ENCODE peak calls at places on chromosome 18, in eight cellular contexts. One of them, this sample, is unnamed.

GRCh38 chr18:28794459-28795245 is 617.7 kb upstream of the CDH2 start:
- DNase-seq in Panc1: peak; percentile 18
- DNase-seq in esophagus muscularis mucosa: no peak
- DNase-seq in upper lobe of left lung: no peak
- DNase-seq in transverse colon: no peak
- DNase-seq in HL-60: no peak
- DNase-seq in H1: no peak
- DNase-seq in endothelial cell of umbilical vein: peak; percentile 93
- DNase-seq in this sample: no peak

GRCh38 chr18:3451989-3452749 is 2.2 kb downstream of the TGIF1 start:
- DNase-seq in H1: peak; percentile 50
- DNase-seq in Panc1: no peak
- DNase-seq in esophagus muscularis mucosa: no peak
- DNase-seq in transverse colon: peak; percentile 78
- DNase-seq in HL-60: peak; percentile 50
- DNase-seq in endothelial cell of umbilical vein: peak; percentile 70
- DNase-seq in upper lobe of left lung: peak; percentile 75
- DNase-seq in this sample: no peak

GRCh38 chr18:9862686-9863085 is 23.1 kb upstream of the TXNDC2 start:
- DNase-seq in transverse colon: no peak
- DNase-seq in Panc1: no peak
- DNase-seq in HL-60: no peak
- DNase-seq in endothelial cell of umbilical vein: no peak
- DNase-seq in upper lobe of left lung: no peak
- DNase-seq in esophagus muscularis mucosa: no peak
- DNase-seq in H1: no peak
- DNase-seq in this sample: no peak

GRCh38 chr18:50751490-50751889 is 68.3 kb downstream of the MRO start:
- DNase-seq in H1: no peak
- DNase-seq in esophagus muscularis mucosa: no peak
- DNase-seq in HL-60: no peak
- DNase-seq in endothelial cell of umbilical vein: no peak
- DNase-seq in Panc1: no peak
- DNase-seq in upper lobe of left lung: no peak
- DNase-seq in transverse colon: no peak
- DNase-seq in this sample: no peak

GRCh38 chr18:9613550-9614400 is 584 bp downstream of the PPP4R1 start:
- DNase-seq in HL-60: peak; percentile 67
- DNase-seq in transverse colon: peak; percentile 70
- DNase-seq in upper lobe of left lung: peak; percentile 60
- DNase-seq in Panc1: no peak
- DNase-seq in esophagus muscularis mucosa: no peak
- DNase-seq in H1: peak; percentile 70
- DNase-seq in endothelial cell of umbilical vein: peak; percentile 53
- DNase-seq in this sample: no peak

GRCh38 chr18:69257861-69258458 is 142.7 kb upstream of the DOK6 start:
- DNase-seq in upper lobe of left lung: no peak
- DNase-seq in HL-60: no peak
- DNase-seq in endothelial cell of umbilical vein: peak; percentile 5
- DNase-seq in transverse colon: no peak
- DNase-seq in esophagus muscularis mucosa: no peak
- DNase-seq in Panc1: no peak
- DNase-seq in H1: no peak
- DNase-seq in this sample: peak; percentile 26

GRCh38 chr18:55821219-55821618 is 233.2 kb upstream of the TCF4 start:
- DNase-seq in esophagus muscularis mucosa: no peak
- DNase-seq in HL-60: no peak
- DNase-seq in transverse colon: no peak
- DNase-seq in endothelial cell of umbilical vein: no peak
- DNase-seq in H1: no peak
- DNase-seq in Panc1: no peak
- DNase-seq in upper lobe of left lung: no peak
- DNase-seq in this sample: no peak

GRCh38 chr18:64981915-64982314 is 768.9 kb upstream of the CDH7 start:
- DNase-seq in transverse colon: no peak
- DNase-seq in H1: no peak
- DNase-seq in Panc1: no peak
- DNase-seq in upper lobe of left lung: no peak
- DNase-seq in HL-60: no peak
- DNase-seq in esophagus muscularis mucosa: no peak
- DNase-seq in endothelial cell of umbilical vein: no peak
- DNase-seq in this sample: no peak

DNA sequence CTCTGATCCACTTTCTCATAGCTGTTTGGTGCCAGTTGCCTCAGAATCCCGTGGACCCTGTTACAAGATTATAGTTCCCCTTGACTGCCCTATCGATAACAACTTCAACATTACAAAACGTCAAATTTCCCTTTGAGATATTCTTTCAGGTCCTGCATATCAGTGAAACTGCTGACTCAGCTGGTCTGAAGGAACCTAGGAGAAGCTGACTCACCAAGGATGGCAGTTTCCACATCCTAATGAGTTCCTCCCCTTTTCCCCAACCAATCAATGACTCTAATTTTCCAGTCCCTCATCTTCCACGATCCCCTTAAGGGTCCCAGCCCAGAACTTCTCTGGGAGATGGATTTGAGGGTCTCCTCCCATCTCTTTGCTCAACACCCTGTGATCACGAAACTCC is 27.6 kb upstream of the GNAL start:
- DNase-seq in esophagus muscularis mucosa: peak; percentile 62
- DNase-seq in HL-60: no peak
- DNase-seq in upper lobe of left lung: no peak
- DNase-seq in Panc1: no peak
- DNase-seq in H1: no peak
- DNase-seq in transverse colon: no peak
- DNase-seq in endothelial cell of umbilical vein: no peak
- DNase-seq in this sample: no peak
- TF ChIP-seq POLR2AphosphoS5 in esophagus muscularis mucosa: no peak
- TF ChIP-seq POLR2AphosphoS5 in HL-60: no peak
- TF ChIP-seq POLR2AphosphoS5 in upper lobe of left lung: no peak
- TF ChIP-seq POLR2AphosphoS5 in Panc1: no peak
- TF ChIP-seq POLR2AphosphoS5 in H1: no peak
- TF ChIP-seq POLR2AphosphoS5 in transverse colon: no peak
- TF ChIP-seq POLR2AphosphoS5 in endothelial cell of umbilical vein: no peak
- TF ChIP-seq POLR2AphosphoS5 in this sample: no peak

GRCh38 chr18:23357992-23358594 is 95.0 kb upstream of the RIOK3 start:
- DNase-seq in HL-60: no peak
- DNase-seq in Panc1: no peak
- DNase-seq in esophagus muscularis mucosa: no peak
- DNase-seq in H1: no peak
- DNase-seq in upper lobe of left lung: peak; percentile 57
- DNase-seq in transverse colon: peak; percentile 22
- DNase-seq in endothelial cell of umbilical vein: peak; percentile 63
- DNase-seq in this sample: no peak
- H3K4me3 ChIP-seq in HL-60: no peak overlapping the region
- H3K4me3 ChIP-seq in Panc1: no peak overlapping the region
- H3K4me3 ChIP-seq in esophagus muscularis mucosa: no peak overlapping the region
- H3K4me3 ChIP-seq in H1: no peak overlapping the region
- H3K4me3 ChIP-seq in upper lobe of left lung: peak overlapping the region; percentile 25
- H3K4me3 ChIP-seq in transverse colon: no peak overlapping the region
- H3K4me3 ChIP-seq in endothelial cell of umbilical vein: no peak overlapping the region
- H3K4me3 ChIP-seq in this sample: no peak overlapping the region

GRCh38 chr18:22846697-22847096 is 86.4 kb upstream of the RBBP8 start:
- DNase-seq in Panc1: no peak
- DNase-seq in upper lobe of left lung: no peak
- DNase-seq in HL-60: no peak
- DNase-seq in H1: no peak
- DNase-seq in endothelial cell of umbilical vein: no peak
- DNase-seq in esophagus muscularis mucosa: no peak
- DNase-seq in transverse colon: no peak
- DNase-seq in this sample: no peak
- H3K27ac ChIP-seq in Panc1: no peak overlapping the region
- H3K27ac ChIP-seq in upper lobe of left lung: peak overlapping the region; percentile 45
- H3K27ac ChIP-seq in HL-60: no peak overlapping the region
- H3K27ac ChIP-seq in H1: no peak overlapping the region
- H3K27ac ChIP-seq in endothelial cell of umbilical vein: no peak overlapping the region
- H3K27ac ChIP-seq in esophagus muscularis mucosa: no peak overlapping the region
- H3K27ac ChIP-seq in transverse colon: no peak overlapping the region
- H3K27ac ChIP-seq in this sample: no peak overlapping the region

DNA sequence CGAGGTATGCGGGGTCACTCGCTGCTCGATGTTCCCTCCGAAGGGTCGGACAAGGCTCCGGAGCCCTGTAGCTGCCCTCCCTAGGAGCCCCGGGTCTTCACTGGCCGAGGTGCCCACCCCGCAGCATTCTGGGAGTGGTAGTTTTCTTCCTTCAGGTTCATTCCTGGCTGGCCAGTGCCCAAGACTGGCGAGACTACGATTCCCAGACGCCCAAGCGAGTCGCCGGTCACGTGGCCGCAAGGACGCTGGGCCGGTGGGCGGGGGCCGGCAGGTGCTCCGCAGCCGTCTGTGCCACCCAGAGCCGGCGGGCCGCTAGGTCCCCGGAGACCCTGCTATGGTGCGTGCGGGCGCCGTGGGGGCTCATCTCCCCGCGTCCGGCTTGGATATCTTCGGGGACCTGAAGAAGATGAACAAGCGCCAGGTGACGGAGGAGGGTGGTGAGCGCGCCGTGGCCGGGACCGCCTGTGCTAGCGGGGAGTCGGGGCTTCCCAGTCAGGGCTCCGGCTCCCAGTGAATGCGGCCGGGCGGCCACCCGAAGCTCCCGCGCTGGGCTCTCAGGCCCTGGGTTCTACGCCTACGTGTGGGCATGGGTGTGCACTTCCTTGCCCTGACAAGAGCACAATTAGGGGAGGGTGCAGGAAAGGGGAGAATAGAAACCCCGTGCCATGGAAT is at the start of gene SEC11C:
- DNase-seq in HL-60: peak; percentile 99
- DNase-seq in upper lobe of left lung: peak; percentile 98
- DNase-seq in H1: peak; percentile 94
- DNase-seq in endothelial cell of umbilical vein: peak; percentile 99
- DNase-seq in transverse colon: peak; percentile 97
- DNase-seq in Panc1: peak; percentile 89
- DNase-seq in esophagus muscularis mucosa: peak; percentile 99
- DNase-seq in this sample: peak; percentile 89
- TF ChIP-seq POLR2AphosphoS5 in HL-60: peak; percentile 46
- TF ChIP-seq POLR2AphosphoS5 in upper lobe of left lung: peak; percentile 50
- TF ChIP-seq POLR2AphosphoS5 in H1: no peak
- TF ChIP-seq POLR2AphosphoS5 in endothelial cell of umbilical vein: peak; percentile 43
- TF ChIP-seq POLR2AphosphoS5 in transverse colon: peak; percentile 62
- TF ChIP-seq POLR2AphosphoS5 in Panc1: no peak
- TF ChIP-seq POLR2AphosphoS5 in esophagus muscularis mucosa: peak; percentile 84
- TF ChIP-seq POLR2AphosphoS5 in this sample: peak; percentile 72